ENCODE peak calls at places on chromosomes 5 and 9, in eight cellular contexts. Q is foreskin fibroblast; A is glutamatergic neuron; G is HT1080; U is fibroblast of the aortic adventitia; S is NCI-H187 treated with DMSO at 0.1 percent for 48 hours; W is activated CD4-positive, CD25-positive, alpha-beta regulatory T cell; Z is HTR-8/SVneo. L is an unnamed sample.
A peak's percentile ranks its signal among the peaks of the same experiment; 100 is the strongest.

GRCh38 chr5:66646570-66646969 is 50.4 kb downstream of the MAST4 start:
- DNase-seq in Q (peak; percentile 13), A (no peak), G (no peak), U (peak; percentile 30), S (no peak), W (no peak), Z (no peak), L (no peak)

GRCh38 chr9:129783516-129784361 is 19.2 kb upstream of the TOR1B start:
- DNase-seq in Q (peak; percentile 84), A (peak; percentile 76), G (peak; percentile 57), U (peak; percentile 87), S (no peak), W (peak; percentile 50), Z (peak; percentile 79), L (peak; percentile 97)

GRCh38 chr9:122206118-122207046 is 22.4 kb downstream of the LHX6 start:
- DNase-seq in Q (peak; percentile 63), A (no peak), G (peak; percentile 43), U (peak; percentile 71), S (no peak), W (no peak), Z (peak; percentile 69), L (no peak)

GRCh38 chr5:112548246-112548982 is 129.3 kb upstream of the EPB41L4A start:
- DNase-seq in Q (peak; percentile 52), A (no peak), G (peak; percentile 53), U (peak; percentile 92), S (no peak), W (no peak), Z (no peak), L (no peak)

GRCh38 chr5:134523543-134524136 is 1.8 kb upstream of the JADE2 start:
- DNase-seq in Q (peak; percentile 56), A (no peak), G (no peak), U (no peak), S (no peak), W (no peak), Z (no peak), L (no peak)

GRCh38 chr5:122751293-122751753 is 23.6 kb upstream of the SNX2 start:
- DNase-seq in Q (peak; percentile 49), A (no peak), G (peak; percentile 75), U (peak; percentile 67), S (no peak), W (no peak), Z (peak; percentile 53), L (peak; percentile 72)

GRCh38 chr9:73866451-73866850 is 630.7 kb upstream of the RORB start:
- DNase-seq in Q (no peak), A (no peak), G (no peak), U (no peak), S (no peak), W (no peak), Z (no peak), L (no peak)

GRCh38 chr9:109733690-109734089 is 46.3 kb upstream of the PALM2AKAP2 start:
- DNase-seq in Q (peak; percentile 76), A (no peak), G (peak; percentile 11), U (peak; percentile 70), S (no peak), W (no peak), Z (peak; percentile 13), L (peak; percentile 73)

GRCh38 chr9:3868466-3868865 is 342.7 kb upstream of the RFX3 start:
- DNase-seq in Q (no peak), A (no peak), G (no peak), U (no peak), S (no peak), W (no peak), Z (no peak), L (no peak)

GRCh38 chr5:37771731-37772130 is 68.1 kb downstream of the GDNF start:
- DNase-seq in Q (peak; percentile 98), A (no peak), G (peak; percentile 99), U (peak; percentile 95), S (no peak), W (no peak), Z (peak; percentile 84), L (peak; percentile 58)

GRCh38 chr5:71986101-71986500 is 121.2 kb upstream of the MAP1B start:
- DNase-seq in Q (peak; percentile 4), A (no peak), G (no peak), U (no peak), S (no peak), W (no peak), Z (no peak), L (no peak)

GRCh38 chr5:149636191-149636860 is 55.0 kb downstream of the ARHGEF37 start:
- DNase-seq in Q (no peak), A (no peak), G (no peak), U (no peak), S (no peak), W (no peak), Z (no peak), L (no peak)